ENCODE peak calls at places on chromosomes 4 and X, in four cellular contexts. Q is uterus, W is AG10803, B is AG04450. G is an unnamed sample.

GRCh38 chrX:134374910-134375309 is 85.1 kb upstream of the HPRT1 start:
- DNase-seq in Q (no peak), W (no peak), B (no peak), G (no peak)

GRCh38 chrX:130166503-130166777 is 799 bp upstream of the AIFM1 start:
- DNase-seq in Q (no peak), W (no peak), B (no peak), G (no peak)

GRCh38 chr4:88866862-88867550 is 169.4 kb upstream of the NAP1L5 start:
- DNase-seq in Q (no peak), W (no peak), B (no peak), G (no peak)

GRCh38 chr4:150694438-150694837 is 112.5 kb downstream of the MAB21L2 start:
- DNase-seq in Q (no peak), W (no peak), B (no peak), G (no peak)

GRCh38 chrX:101164766-101165590 is 54.6 kb upstream of the DRP2 start:
- DNase-seq in Q (no peak), W (peak; percentile 11), B (peak; percentile 7), G (peak; percentile 23)

GRCh38 chrX:51614353-51614752 is 4.4 kb downstream of the CENPVL3 start:
- DNase-seq in Q (no peak), W (peak; percentile 59), B (peak; percentile 4), G (peak; percentile 39)

GRCh38 chr4:57442834-57443291 is 332.7 kb upstream of the IGFBP7 start:
- DNase-seq in Q (no peak), W (peak; percentile 21), B (no peak), G (peak; percentile 44)

GRCh38 chr4:112361181-112361791 is 64.1 kb downstream of the ALPK1 start:
- DNase-seq in Q (no peak), W (peak; percentile 9), B (no peak), G (peak; percentile 25)

GRCh38 chr4:8228319-8229250 is 29.5 kb downstream of the SH3TC1 start:
- DNase-seq in Q (peak; percentile 67), W (peak; percentile 84), B (peak; percentile 55), G (peak; percentile 85)

GRCh38 chrX:115889121-115889890 is 281.2 kb upstream of the AGTR2 start:
- DNase-seq in Q (no peak), W (no peak), B (no peak), G (no peak)

GRCh38 chrX:110853610-110854009 is 58.0 kb upstream of the CHRDL1 start:
- DNase-seq in Q (no peak), W (peak; percentile 12), B (no peak), G (peak; percentile 3)

GRCh38 chr4:80461412-80461811 is 125.9 kb downstream of the CFAP299 start:
- DNase-seq in Q (no peak), W (no peak), B (no peak), G (no peak)

GRCh38 chr4:96912731-96913130 is 1072.8 kb downstream of the PDHA2 start:
- DNase-seq in Q (no peak), W (no peak), B (no peak), G (no peak)

GRCh38 chr4:36332023-36332781 is 50.8 kb downstream of the DTHD1 start:
- DNase-seq in Q (no peak), W (no peak), B (no peak), G (no peak)

GRCh38 chr4:113292371-113293042 is 243.1 kb downstream of the ANK2 start:
- DNase-seq in Q (peak; percentile 34), W (peak; percentile 77), B (peak; percentile 57), G (peak; percentile 55)

G was measured in cardiac fibroblast.